ENCODE peak calls at places on chromosome 3, in seven cellular contexts. M is left lung, W is astrocyte of the spinal cord, Z is lower lobe of right lung, K is A549, G is AG09309, I is BE2C. N is an unnamed sample.

GRCh38 chr3:126847061-126847460 is 135.9 kb upstream of the PLXNA1 start:
- DNase-seq in G (no peak), K (no peak), M (no peak), I (no peak), W (no peak), Z (no peak), N (no peak)

GRCh38 chr3:44420676-44421075 is 56.8 kb downstream of the ZNF445 start:
- DNase-seq in Z (no peak), G (no peak), W (no peak), M (no peak), I (no peak), K (no peak), N (no peak)

GRCh38 chr3:14431556-14431927 is 29.1 kb downstream of the SLC6A6 start:
- DNase-seq in G (no peak), I (no peak), M (no peak), K (no peak), Z (peak), W (no peak), N (no peak)

GRCh38 chr3:54951405-54951804 is 23.5 kb upstream of the LRTM1 start:
- DNase-seq in M (peak), W (peak), Z (peak), G (peak), K (peak), I (peak), N (peak)

GRCh38 chr3:154243353-154243752 is 80.9 kb downstream of the DHX36 start:
- DNase-seq in M (no peak), K (peak), Z (no peak), I (no peak), W (peak), G (no peak), N (peak)

GRCh38 chr3:119783883-119784282 is 2.0 kb downstream of the NR1I2 start:
- DNase-seq in M (no peak), G (no peak), W (no peak), I (no peak), K (no peak), Z (no peak), N (peak)

GRCh38 chr3:112007641-112008040 is 8.9 kb downstream of the TAGLN3 start:
- DNase-seq in M (no peak), Z (no peak), W (no peak), I (no peak), G (peak), K (no peak), N (peak)

GRCh38 chr3:30319713-30320112 is 286.7 kb upstream of the TGFBR2 start:
- DNase-seq in I (peak), M (no peak), W (peak), K (peak), Z (no peak), G (no peak), N (peak)

GRCh38 chr3:7400360-7400759 is 539.4 kb downstream of the GRM7 start:
- DNase-seq in G (no peak), I (no peak), Z (no peak), M (no peak), W (no peak), K (no peak), N (no peak)

GRCh38 chr3:186613637-186614265 is 891 bp downstream of the AHSG start:
- DNase-seq in M (no peak), K (no peak), W (peak), Z (no peak), I (no peak), G (no peak), N (no peak)

GRCh38 chr3:41198526-41198925 is 779 bp upstream of the CTNNB1 start:
- DNase-seq in Z (peak), W (peak), M (peak), I (peak), G (no peak), K (no peak), N (no peak)

GRCh38 chr3:191648787-191649186 is 187.8 kb downstream of the PYDC2 start:
- DNase-seq in I (no peak), G (no peak), Z (no peak), M (no peak), W (no peak), K (no peak), N (no peak)

GRCh38 chr3:168850109-168850508 is 754.4 kb upstream of the GOLIM4 start:
- DNase-seq in K (no peak), M (no peak), I (no peak), Z (no peak), G (no peak), W (no peak), N (no peak)

GRCh38 chr3:40207796-40208195 is 101.7 kb upstream of the EIF1B start:
- DNase-seq in G (no peak), I (no peak), Z (no peak), M (no peak), W (no peak), K (no peak), N (peak)

GRCh38 chr3:75692061-75692460 is 27.9 kb downstream of the FRG2C start:
- DNase-seq in W (no peak), K (no peak), M (no peak), G (no peak), I (no peak), Z (no peak), N (no peak)

GRCh38 chr3:69890691-69891090 is 108.8 kb upstream of the SAMMSON start:
- DNase-seq in W (no peak), I (no peak), K (no peak), Z (no peak), G (no peak), M (no peak), N (no peak)

GRCh38 chr3:34254285-34254684 is 455.9 kb downstream of the PDCD6IP start:
- DNase-seq in G (no peak), M (no peak), K (no peak), Z (no peak), W (no peak), I (no peak), N (no peak)

GRCh38 chr3:149393355-149394165 is 16.1 kb upstream of the TM4SF1 start:
- DNase-seq in I (peak), Z (peak), G (peak), W (peak), M (peak), K (peak), N (peak)

GRCh38 chr3:42224178-42224577 is 41.8 kb downstream of the CCK start:
- DNase-seq in I (no peak), G (no peak), Z (no peak), M (no peak), K (no peak), W (no peak), N (no peak)

GRCh38 chr3:54932606-54933005 is 4.7 kb upstream of the LRTM1 start:
- DNase-seq in Z (no peak), G (no peak), M (no peak), W (no peak), K (no peak), I (no peak), N (no peak)

GRCh38 chr3:28840976-28841376 is 439.9 kb upstream of the RBMS3 start:
- DNase-seq in K (no peak), M (no peak), Z (no peak), W (no peak), G (no peak), I (no peak), N (no peak)

GRCh38 chr3:52041118-52041847 is 15.1 kb downstream of the DUSP7 start:
- DNase-seq in Z (no peak), M (no peak), K (no peak), W (no peak), G (no peak), I (peak), N (no peak)
- TF ChIP-seq CTCF in Z (no peak), M (no peak), K (no peak), W (peak), G (peak), I (peak), N (peak)

DNA sequence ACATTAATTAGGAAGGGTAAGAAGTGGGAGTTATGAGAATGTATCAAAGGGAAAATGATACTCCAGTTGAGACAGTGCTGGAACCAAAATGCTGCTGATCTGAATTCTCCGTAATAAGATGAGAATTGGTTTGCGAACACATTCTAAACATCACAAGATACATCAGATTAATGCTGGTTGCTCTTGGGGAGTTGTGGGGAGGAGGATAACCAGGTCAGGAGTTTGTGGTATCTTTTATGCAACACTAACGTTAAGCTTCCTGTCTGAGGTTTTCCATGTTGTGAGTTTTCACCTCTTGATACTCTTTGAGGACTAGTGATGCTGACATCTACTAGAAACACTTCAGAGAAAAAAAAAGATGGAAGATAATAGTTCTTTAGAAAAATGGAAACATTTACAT is 47.2 kb downstream of the PPARG start:
- DNase-seq in M (no peak), Z (no peak), K (no peak), I (no peak), W (no peak), G (no peak), N (peak)
- H3K4me3 ChIP-seq in M (no peak), Z (no peak), K (no peak), I (no peak), W (no peak), G (no peak), N (no peak)

GRCh38 chr3:116667791-116668190 is 41.8 kb upstream of the TUSC7 start:
- DNase-seq in K (no peak), I (no peak), W (no peak), M (no peak), Z (no peak), G (no peak), N (no peak)

GRCh38 chr3:116667324-116667723 is 42.3 kb upstream of the TUSC7 start:
- DNase-seq in K (no peak), I (no peak), Z (no peak), G (no peak), W (no peak), M (no peak), N (no peak)

GRCh38 chr3:116669576-116669975 is 40.0 kb upstream of the TUSC7 start:
- DNase-seq in M (no peak), G (no peak), I (no peak), W (no peak), Z (no peak), K (no peak), N (no peak)
- TF ChIP-seq CTCF in M (no peak), G (no peak), I (no peak), W (no peak), Z (no peak), K (no peak), N (no peak)

DNA sequence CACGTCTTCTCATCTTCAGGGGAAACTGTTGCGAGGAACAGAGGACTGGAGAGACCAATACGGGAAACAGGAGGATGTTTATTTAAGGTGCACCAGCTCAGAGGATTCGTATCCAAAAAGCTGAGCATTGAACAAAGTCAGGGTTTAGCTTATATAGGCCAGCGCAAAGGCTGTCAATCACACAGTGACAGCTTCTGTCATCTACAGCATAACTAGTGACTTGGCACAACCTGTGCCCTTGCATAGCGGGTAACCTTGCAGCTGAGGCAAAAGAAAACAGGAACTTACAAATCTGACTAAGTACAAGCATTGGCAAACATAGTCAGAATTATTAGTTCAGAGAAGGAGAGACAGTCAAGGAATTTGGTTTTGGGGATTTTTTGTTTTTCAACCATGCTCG is 61.3 kb downstream of the ZDHHC19 start:
- DNase-seq in Z (no peak), I (no peak), G (no peak), W (no peak), K (peak), M (no peak), N (no peak)
- H3K4me3 ChIP-seq in Z (no peak), I (no peak), G (no peak), W (no peak), K (no peak), M (no peak), N (no peak)